ENCODE peak calls at places on chromosome 12, in five cellular contexts. Z is RPMI8226; U is stimulated activated CD8-positive, alpha-beta memory T cell treated with anti-CD3 and anti-CD28 coated beads, Interleukin-15, amount 100 ng/mL, for 1 hour; Y is left ventricle myocardium superior; A is renal cortical epithelial cell. Q is an unnamed sample.

GRCh38 chr12:131916306-131917138 is 12.6 kb upstream of the PUS1 start:
- DNase-seq in Z (no peak), U (no peak), Y (peak), A (no peak), Q (no peak)

GRCh38 chr12:67698711-67699603 is 50.4 kb downstream of the DYRK2 start:
- DNase-seq in Z (peak), U (no peak), Y (no peak), A (no peak), Q (peak)

GRCh38 chr12:71335668-71336257 is 103.8 kb upstream of the LGR5 start:
- DNase-seq in Z (no peak), U (no peak), Y (no peak), A (no peak), Q (no peak)

GRCh38 chr12:101939856-101940265 is 62.5 kb downstream of the DRAM1 start:
- DNase-seq in Z (peak), U (peak), Y (peak), A (peak), Q (peak)

GRCh38 chr12:68177562-68177961 is 18.0 kb upstream of the IFNG start:
- DNase-seq in Z (no peak), U (no peak), Y (no peak), A (no peak), Q (no peak)

GRCh38 chr12:131287015-131287937 is 333.6 kb downstream of the ADGRD1 start:
- DNase-seq in Z (no peak), U (no peak), Y (peak), A (no peak), Q (no peak)

GRCh38 chr12:18753481-18754117 is 15.7 kb downstream of the CAPZA3 start:
- DNase-seq in Z (no peak), U (no peak), Y (peak), A (no peak), Q (no peak)

GRCh38 chr12:5511644-5512584 is 80.0 kb downstream of the NTF3 start:
- DNase-seq in Z (peak), U (no peak), Y (peak), A (no peak), Q (peak)

GRCh38 chr12:124774054-124774461 is 89.6 kb downstream of the SCARB1 start:
- DNase-seq in Z (no peak), U (no peak), Y (no peak), A (peak), Q (no peak)

GRCh38 chr12:51528852-51529545 is 62.0 kb upstream of the SCN8A start:
- DNase-seq in Z (no peak), U (no peak), Y (no peak), A (no peak), Q (peak)

GRCh38 chr12:75702477-75703093 is 191.2 kb upstream of the KRR1 start:
- DNase-seq in Z (no peak), U (no peak), Y (no peak), A (no peak), Q (no peak)

GRCh38 chr12:92185052-92185451 is 39.4 kb upstream of the BTG1 start:
- DNase-seq in Z (no peak), U (no peak), Y (no peak), A (no peak), Q (no peak)

GRCh38 chr12:77893918-77894317 is 63.2 kb downstream of the NAV3 start:
- DNase-seq in Z (no peak), U (no peak), Y (no peak), A (peak), Q (peak)

GRCh38 chr12:59078027-59078426 is 157.7 kb upstream of the LRIG3 start:
- DNase-seq in Z (no peak), U (no peak), Y (no peak), A (no peak), Q (no peak)

GRCh38 chr12:78864483-78865296 is at the start of gene SYT1:
- DNase-seq in Z (no peak), U (no peak), Y (peak), A (peak), Q (peak)

GRCh38 chr12:62686938-62687337 is 220.3 kb downstream of the MON2 start:
- DNase-seq in Z (no peak), U (no peak), Y (no peak), A (no peak), Q (no peak)

GRCh38 chr12:131087991-131088700 is 134.4 kb downstream of the ADGRD1 start:
- DNase-seq in Z (no peak), U (no peak), Y (peak), A (no peak), Q (no peak)

GRCh38 chr12:12201274-12201758 is 65.5 kb downstream of the LRP6 start:
- DNase-seq in Z (no peak), U (no peak), Y (no peak), A (no peak), Q (no peak)

GRCh38 chr12:2834581-2835491 is at the start of gene NRIP2:
- DNase-seq in Z (no peak), U (no peak), Y (peak), A (no peak), Q (peak)

GRCh38 chr12:131985145-131985875 is 35.6 kb downstream of the EP400 start:
- DNase-seq in Z (no peak), U (no peak), Y (peak), A (no peak), Q (no peak)

GRCh38 chr12:104825408-104825807 is 132.7 kb downstream of the SLC41A2 start:
- DNase-seq in Z (no peak), U (no peak), Y (no peak), A (no peak), Q (no peak)

GRCh38 chr12:103161582-103161981 is 204.1 kb downstream of the ASCL1 start:
- DNase-seq in Z (no peak), U (no peak), Y (no peak), A (no peak), Q (no peak)

GRCh38 chr12:77968571-77968970 is 137.9 kb downstream of the NAV3 start:
- DNase-seq in Z (no peak), U (no peak), Y (no peak), A (no peak), Q (no peak)

GRCh38 chr12:104665296-104665695 is 208.5 kb downstream of the CHST11 start:
- DNase-seq in Z (no peak), U (no peak), Y (no peak), A (no peak), Q (no peak)

GRCh38 chr12:52323001-52323400 is 1.8 kb upstream of the KRT83 start:
- DNase-seq in Z (no peak), U (no peak), Y (no peak), A (no peak), Q (no peak)